ENCODE peak calls at places on chromosomes 13 and 19, in six cellular contexts. W is ovary, D is Caco-2, M is brain microvascular endothelial cell, L is psoas muscle, P is omental fat pad. U is an unnamed sample.

GRCh38 chr13:45372189-45373115 is 31.5 kb upstream of the TPT1 start:
- DNase-seq in W (no peak), D (no peak), M (no peak), L (no peak), P (no peak), U (no peak)

GRCh38 chr19:51002542-51003311 is 1.3 kb upstream of the KLK8 start:
- DNase-seq in W (no peak), D (peak), M (no peak), L (no peak), P (peak), U (no peak)

GRCh38 chr19:45816236-45817009 is 1.3 kb upstream of the RSPH6A start:
- DNase-seq in W (no peak), D (no peak), M (no peak), L (no peak), P (no peak), U (no peak)

GRCh38 chr13:48687249-48687648 is 33.5 kb downstream of the CYSLTR2 start:
- DNase-seq in W (no peak), D (no peak), M (no peak), L (no peak), P (no peak), U (no peak)

GRCh38 chr13:97182065-97182890 is 39.9 kb upstream of the MBNL2 start:
- DNase-seq in W (no peak), D (no peak), M (no peak), L (no peak), P (no peak), U (no peak)

GRCh38 chr13:36673838-36674326 is at the start of gene SERTM1:
- DNase-seq in W (peak), D (no peak), M (no peak), L (no peak), P (no peak), U (peak)

GRCh38 chr13:111895896-111896821 is 170.8 kb upstream of the SOX1 start:
- DNase-seq in W (no peak), D (no peak), M (no peak), L (no peak), P (no peak), U (peak)

GRCh38 chr19:58217069-58217481 is 11.6 kb upstream of the ZNF544 start:
- DNase-seq in W (no peak), D (no peak), M (no peak), L (no peak), P (no peak), U (no peak)

GRCh38 chr13:45782327-45783045 is 69.1 kb downstream of the SIAH3 start:
- DNase-seq in W (no peak), D (no peak), M (no peak), L (no peak), P (no peak), U (no peak)

GRCh38 chr13:48750588-48751383 is 97.1 kb downstream of the CYSLTR2 start:
- DNase-seq in W (peak), D (no peak), M (peak), L (peak), P (no peak), U (no peak)

GRCh38 chr13:113061271-113061625 is 44.3 kb upstream of the F7 start:
- DNase-seq in W (no peak), D (no peak), M (no peak), L (no peak), P (no peak), U (no peak)

GRCh38 chr13:26539738-26540292 is 17.7 kb upstream of the WASF3 start:
- DNase-seq in W (no peak), D (no peak), M (no peak), L (no peak), P (no peak), U (no peak)

GRCh38 chr13:64778002-64778401 is 2452.1 kb downstream of the PCDH9 start:
- DNase-seq in W (no peak), D (no peak), M (no peak), L (no peak), P (no peak), U (no peak)

GRCh38 chr19:584240-585001 is 5.3 kb upstream of the HCN2 start:
- DNase-seq in W (peak), D (peak), M (no peak), L (peak), P (no peak), U (peak)

GRCh38 chr13:65468628-65469027 is 1761.5 kb downstream of the PCDH9 start:
- DNase-seq in W (no peak), D (no peak), M (peak), L (no peak), P (no peak), U (no peak)

GRCh38 chr13:103351035-103351828 is 285.0 kb upstream of the SLC10A2 start:
- DNase-seq in W (no peak), D (peak), M (peak), L (no peak), P (no peak), U (no peak)
- TF ChIP-seq CTCF in W (no peak), D (no peak), M (no peak), L (no peak), P (no peak), U (no peak)

DNA sequence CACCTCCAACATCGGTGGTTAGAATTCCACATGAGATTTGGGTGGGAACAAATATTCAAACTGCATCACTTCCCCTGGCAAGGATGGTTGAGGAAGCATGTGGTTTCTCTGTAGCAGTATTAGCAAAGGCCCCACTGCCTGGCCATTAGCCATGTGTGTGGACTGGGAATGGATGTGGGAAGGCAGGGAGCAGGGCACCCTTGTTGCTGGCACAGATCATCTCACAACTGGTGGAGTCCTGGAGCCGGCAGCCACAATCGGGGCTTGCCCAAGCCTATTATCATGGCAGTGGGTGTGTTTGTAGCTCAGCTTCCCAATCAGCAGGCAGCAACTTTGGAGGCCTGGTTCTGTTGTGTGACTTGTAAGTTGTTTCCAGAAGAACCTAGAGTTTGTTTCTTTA is 391.9 kb downstream of the DLEU7 start:
- DNase-seq in W (no peak), D (no peak), M (no peak), L (peak), P (no peak), U (no peak)
- TF ChIP-seq CTCF in W (no peak), D (no peak), M (no peak), L (no peak), P (no peak), U (no peak)

DNA sequence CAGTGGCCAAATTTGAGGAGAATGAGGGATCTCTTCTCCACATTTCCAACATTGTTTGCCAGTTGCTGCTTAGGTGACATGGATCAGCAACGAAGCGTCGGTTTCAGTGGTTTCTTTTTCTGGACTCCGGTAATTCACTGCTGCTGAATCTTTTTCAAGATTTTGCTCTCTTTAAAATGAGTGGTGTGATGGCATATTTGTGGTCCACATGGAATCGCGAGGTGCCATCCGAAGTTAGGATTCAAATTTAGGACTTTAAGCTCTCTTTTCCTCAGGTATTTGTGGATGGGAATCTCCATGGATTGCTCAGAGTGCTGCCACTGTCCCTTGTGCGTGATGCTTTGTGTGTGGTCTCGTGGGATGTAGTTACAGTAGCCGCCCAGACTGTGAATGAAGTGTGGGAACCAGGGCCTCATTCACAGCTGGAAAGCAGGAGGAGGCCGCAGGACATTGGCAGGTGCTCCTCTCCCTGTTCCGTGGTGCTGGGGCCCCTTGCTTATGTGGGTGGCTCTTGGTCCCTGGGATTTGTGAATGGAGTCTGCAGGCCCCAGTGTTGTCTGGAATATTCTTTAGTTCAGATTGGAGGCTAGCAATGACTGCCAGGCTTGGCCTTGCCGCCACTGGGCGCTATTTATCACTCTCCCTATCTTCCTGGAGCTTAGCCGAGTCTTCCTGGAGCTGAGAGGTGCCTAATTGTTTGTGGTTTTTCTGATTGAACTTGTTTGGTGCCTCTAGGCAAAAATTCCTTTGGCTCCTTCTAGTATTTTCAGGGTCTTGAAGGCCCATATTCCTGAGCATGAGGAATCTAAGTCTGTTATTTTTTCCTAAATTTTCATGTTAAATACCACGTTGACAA is 1.5 kb downstream of the ILF3 start:
- DNase-seq in W (no peak), D (no peak), M (peak), L (no peak), P (no peak), U (no peak)
- TF ChIP-seq CTCF in W (no peak), D (no peak), M (peak), L (peak), P (no peak), U (no peak)

GRCh38 chr13:92578358-92578757 is 648.2 kb upstream of the GPC6 start:
- DNase-seq in W (no peak), D (no peak), M (no peak), L (no peak), P (no peak), U (no peak)

GRCh38 chr13:92575782-92576181 is 650.8 kb upstream of the GPC6 start:
- DNase-seq in W (no peak), D (no peak), M (no peak), L (no peak), P (no peak), U (no peak)

GRCh38 chr13:92572190-92572589 is 654.4 kb upstream of the GPC6 start:
- DNase-seq in W (no peak), D (no peak), M (no peak), L (no peak), P (no peak), U (no peak)

GRCh38 chr13:92574499-92574898 is 652.1 kb upstream of the GPC6 start:
- DNase-seq in W (no peak), D (no peak), M (no peak), L (no peak), P (no peak), U (no peak)

DNA sequence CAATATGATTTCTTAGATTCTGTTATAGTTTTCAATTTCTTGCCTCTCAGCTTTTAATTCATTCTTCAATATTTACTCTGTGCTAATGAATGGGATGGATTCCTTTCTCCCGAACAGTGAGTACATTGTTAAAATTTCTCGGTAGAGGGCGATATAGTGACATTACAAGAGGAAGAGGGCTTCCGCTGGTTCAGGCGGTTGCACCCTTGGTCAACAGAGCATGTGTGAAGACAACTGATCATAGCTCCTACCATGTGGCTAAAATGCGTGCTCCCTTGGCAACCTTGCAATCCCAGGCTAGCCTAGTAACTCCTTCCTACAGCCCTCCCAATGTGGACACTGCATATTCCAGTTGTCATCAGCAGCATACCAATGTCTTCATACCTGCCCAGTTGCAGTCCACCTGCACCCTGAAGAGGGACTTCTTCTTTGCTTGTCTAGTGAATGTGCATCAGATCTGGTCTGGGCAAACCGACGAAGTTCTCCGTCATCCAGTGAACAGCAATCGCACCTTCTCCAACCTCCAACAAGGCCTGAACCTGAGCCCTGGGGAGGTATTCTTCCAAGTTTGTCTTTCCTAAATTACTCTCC is 653.0 kb upstream of the GPC6 start:
- DNase-seq in W (no peak), D (peak), M (peak), L (no peak), P (no peak), U (no peak)
- TF ChIP-seq CTCF in W (no peak), D (no peak), M (peak), L (no peak), P (no peak), U (no peak)

DNA sequence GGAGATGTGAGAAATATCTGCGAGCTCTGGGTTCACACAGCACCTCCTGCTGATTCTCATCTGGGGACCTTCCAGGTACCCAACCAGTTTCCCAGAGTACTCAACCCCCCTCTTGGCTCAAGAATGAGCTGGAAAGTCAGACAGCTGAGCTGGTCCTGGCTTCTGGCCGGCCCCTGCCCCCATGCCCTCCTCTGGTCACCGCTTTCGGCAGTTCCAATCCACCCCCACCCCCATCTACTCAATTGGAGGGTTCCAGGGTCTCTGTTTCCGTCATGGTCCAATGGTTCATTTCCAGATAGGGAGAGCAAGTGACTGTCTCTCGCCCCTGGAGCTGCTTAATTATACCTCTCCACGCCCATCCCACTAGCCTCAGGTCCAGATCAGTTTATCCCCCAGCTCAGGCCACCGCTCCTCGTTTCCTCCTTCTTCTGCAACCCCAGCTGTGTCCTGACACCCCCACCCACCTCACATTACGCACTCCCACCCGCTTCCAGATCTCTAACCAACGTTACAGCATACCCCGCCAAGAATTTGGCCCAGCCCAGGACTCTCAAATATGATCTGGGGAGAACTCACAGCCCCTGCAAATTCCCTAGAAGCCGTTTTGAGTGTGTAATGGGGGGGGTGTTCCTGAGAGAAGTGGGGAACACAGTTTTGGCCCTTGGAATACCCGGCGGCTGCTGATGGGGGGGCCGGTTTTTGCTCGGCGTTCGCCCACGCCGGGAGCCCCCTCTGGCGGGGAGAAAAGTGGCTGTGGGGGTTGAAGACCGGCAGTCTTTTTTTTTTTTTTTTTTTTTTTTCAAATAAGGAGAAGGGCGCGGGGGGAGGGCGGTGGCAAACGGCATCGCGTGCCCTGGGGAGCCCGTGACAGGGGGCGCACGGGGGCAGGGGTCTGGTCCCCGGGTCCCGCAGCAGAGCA is 1.8 kb upstream of the PDE4A start:
- DNase-seq in W (no peak), D (no peak), M (no peak), L (no peak), P (no peak), U (no peak)
- TF ChIP-seq CTCF in W (no peak), D (no peak), M (peak), L (no peak), P (no peak), U (no peak)

GRCh38 chr13:77565635-77566034 is 30.1 kb downstream of the SCEL start:
- DNase-seq in W (no peak), D (peak), M (peak), L (no peak), P (no peak), U (no peak)
- TF ChIP-seq CTCF in W (no peak), D (peak), M (peak), L (peak), P (no peak), U (no peak)

DNA sequence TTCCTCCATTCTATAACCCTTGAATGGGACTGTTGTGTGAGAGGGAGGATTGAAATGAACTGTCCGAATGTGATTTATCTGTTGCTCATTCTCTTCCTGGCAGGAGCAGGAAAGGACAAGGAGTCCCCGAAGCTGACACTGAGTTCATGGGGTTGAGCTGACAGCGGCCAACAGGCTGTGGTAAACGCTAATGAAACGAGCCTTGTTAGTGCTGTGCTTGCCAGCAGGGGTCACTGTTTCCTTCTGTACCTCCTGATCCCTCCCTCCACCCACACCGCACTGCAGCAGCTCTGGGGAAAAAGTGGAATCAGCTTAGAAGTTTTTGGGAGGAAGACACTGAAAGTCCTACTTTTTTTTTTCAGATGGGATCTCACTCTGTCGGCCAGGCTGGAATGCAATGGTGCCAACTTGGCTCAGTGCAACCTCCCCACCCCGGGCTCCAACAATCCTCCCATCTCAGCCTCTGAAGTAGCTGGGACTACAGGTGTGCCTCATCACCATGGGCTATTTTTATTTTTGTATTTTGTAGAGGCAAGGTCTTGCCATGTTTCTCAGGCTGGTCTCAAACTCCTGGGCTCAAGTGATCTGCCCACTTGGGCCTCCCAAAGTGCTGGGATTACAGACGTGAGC is 6.7 kb upstream of the ZNF761 start:
- DNase-seq in W (peak), D (peak), M (peak), L (peak), P (peak), U (peak)
- TF ChIP-seq CTCF in W (peak), D (peak), M (peak), L (peak), P (peak), U (peak)

DNA sequence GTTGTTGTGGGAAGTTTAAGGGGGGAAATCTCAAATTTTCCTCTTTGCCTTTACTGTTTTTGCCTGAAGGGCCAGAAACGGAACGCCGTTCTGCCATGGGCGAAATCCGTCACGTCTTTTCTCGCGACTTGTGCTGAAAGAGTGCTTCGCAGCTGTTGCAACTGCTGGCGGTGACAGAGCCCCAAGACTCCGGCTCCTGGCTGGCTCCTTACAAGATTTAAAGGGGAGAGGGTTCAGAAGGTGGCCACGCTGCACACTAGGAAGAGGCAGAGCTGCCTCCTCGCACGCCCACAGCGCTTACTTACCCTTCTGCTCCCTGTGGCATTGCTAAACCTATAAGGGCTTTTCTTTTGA is 320.3 kb downstream of the ZNF536 start:
- DNase-seq in W (no peak), D (no peak), M (no peak), L (no peak), P (no peak), U (no peak)
- TF ChIP-seq CTCF in W (no peak), D (no peak), M (no peak), L (no peak), P (no peak), U (no peak)

GRCh38 chr19:11267316-11268085 is 5.2 kb upstream of the DOCK6 start:
- DNase-seq in W (no peak), D (no peak), M (no peak), L (no peak), P (no peak), U (no peak)
- TF ChIP-seq CTCF in W (no peak), D (no peak), M (no peak), L (no peak), P (no peak), U (no peak)

GRCh38 chr13:28379371-28380083 is 115.4 kb downstream of the FLT1 start:
- DNase-seq in W (no peak), D (no peak), M (no peak), L (no peak), P (no peak), U (no peak)

GRCh38 chr13:28375250-28375930 is 119.5 kb downstream of the FLT1 start:
- DNase-seq in W (no peak), D (no peak), M (no peak), L (no peak), P (no peak), U (no peak)

GRCh38 chr13:28376604-28377003 is 118.3 kb downstream of the FLT1 start:
- DNase-seq in W (no peak), D (no peak), M (no peak), L (no peak), P (no peak), U (no peak)

GRCh38 chr13:28370448-28370847 is 124.5 kb downstream of the FLT1 start:
- DNase-seq in W (no peak), D (no peak), M (no peak), L (no peak), P (no peak), U (no peak)

GRCh38 chr13:28373803-28374202 is 121.1 kb downstream of the FLT1 start:
- DNase-seq in W (no peak), D (no peak), M (no peak), L (no peak), P (no peak), U (no peak)
- TF ChIP-seq CTCF in W (no peak), D (no peak), M (no peak), L (no peak), P (no peak), U (no peak)